ENCODE peak calls at places on chromosomes 1 and 21, in five cellular contexts. A is SK-N-SH, U is K562, R is GM12878, Y is HCT116. Q is an unnamed sample.
A peak's percentile ranks its signal among the peaks of the same experiment; 100 is the strongest.

GRCh38 chr1:57319165-57319564 is 104.7 kb downstream of the DAB1 start:
- DNase-seq in A (no peak), U (no peak), R (no peak), Y (no peak), Q (no peak)

GRCh38 chr1:7613106-7613850 is 157.8 kb upstream of the VAMP3 start:
- DNase-seq in A (no peak), U (no peak), R (no peak), Y (no peak), Q (no peak)

GRCh38 chr1:46394108-46394871 is at the start of gene FAAH:
- DNase-seq in A (peak; percentile 92), U (no peak), R (no peak), Y (peak; percentile 48), Q (peak; percentile 58)

GRCh38 chr1:215566556-215567490 is at the start of gene KCTD3:
- DNase-seq in A (peak; percentile 87), U (peak; percentile 73), R (no peak), Y (no peak), Q (peak; percentile 64)

GRCh38 chr1:151059342-151060240 is at the start of gene CDC42SE1:
- DNase-seq in A (peak; percentile 93), U (peak; percentile 85), R (peak; percentile 55), Y (peak; percentile 51), Q (peak; percentile 67)

GRCh38 chr1:169692766-169693460 is 18.5 kb downstream of the SELL start:
- DNase-seq in A (no peak), U (no peak), R (peak; percentile 89), Y (no peak), Q (no peak)

GRCh38 chr1:12047120-12047876 is 15.8 kb upstream of the TNFRSF8 start:
- DNase-seq in A (no peak), U (no peak), R (peak; percentile 94), Y (no peak), Q (no peak)

GRCh38 chr1:159960721-159961381 is 6.8 kb upstream of the SLAMF9 start:
- DNase-seq in A (no peak), U (no peak), R (no peak), Y (no peak), Q (no peak)

GRCh38 chr1:156765664-156766063 is 1.7 kb upstream of the PRCC start:
- DNase-seq in A (no peak), U (no peak), R (no peak), Y (no peak), Q (no peak)

GRCh38 chr1:243561588-243562319 is 288.3 kb downstream of the AKT3 start:
- DNase-seq in A (no peak), U (no peak), R (no peak), Y (no peak), Q (no peak)

GRCh38 chr1:19405761-19406481 is 79.4 kb downstream of the CAPZB start:
- DNase-seq in A (peak; percentile 72), U (no peak), R (no peak), Y (no peak), Q (no peak)

DNA sequence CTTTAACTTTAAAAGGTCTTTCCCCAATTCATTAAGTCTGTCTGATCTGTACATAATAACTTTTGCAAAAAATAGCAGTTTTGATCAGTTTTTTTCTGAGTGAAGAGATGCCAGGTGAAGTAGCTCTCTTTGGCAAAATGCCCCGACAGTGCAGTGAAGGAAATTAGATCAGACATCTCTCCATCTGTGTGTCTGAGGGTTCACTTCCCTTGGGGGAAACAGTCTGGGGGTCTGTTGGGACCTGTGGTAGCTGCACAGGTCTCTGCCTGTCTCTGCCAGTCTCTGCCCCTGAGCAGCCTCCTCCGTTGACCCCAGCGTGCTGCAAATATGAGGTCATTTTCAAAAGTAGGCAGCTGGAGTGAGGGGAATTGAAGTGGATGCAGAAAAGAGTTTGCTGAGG is 54.5 kb downstream of the TBCE start:
- DNase-seq in A (peak; percentile 63), U (no peak), R (no peak), Y (no peak), Q (no peak)
- TF ChIP-seq ZBTB33 in A (no peak), U (no peak), R (no peak), Y (no peak), Q (no peak)

GRCh38 chr21:43829161-43829560 is 35.9 kb upstream of the AGPAT3 start:
- DNase-seq in A (peak; percentile 25), U (no peak), R (no peak), Y (no peak), Q (no peak)
- TF ChIP-seq ZBTB33 in A (no peak), U (no peak), R (no peak), Y (no peak), Q (no peak)

DNA sequence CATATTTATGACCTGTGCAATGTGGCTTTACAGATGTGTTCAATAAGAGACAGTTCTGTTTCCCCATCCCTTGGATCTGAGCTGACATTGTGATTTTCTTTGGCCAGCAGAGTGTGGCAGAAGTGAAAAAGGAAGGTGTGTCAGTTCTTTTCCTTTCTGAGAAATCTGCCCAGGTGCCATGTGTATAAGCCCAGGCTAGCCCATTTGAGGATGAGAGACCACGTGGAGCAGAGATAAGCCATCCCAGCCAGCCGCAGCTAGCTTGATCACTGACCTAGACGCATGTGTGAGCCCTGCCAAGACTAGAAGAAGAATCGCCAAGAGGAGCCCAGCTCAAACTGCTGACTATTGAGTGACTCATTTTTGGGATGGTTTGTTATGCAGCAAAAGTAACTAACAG is 127.8 kb downstream of the KCNJ6 start:
- DNase-seq in A (no peak), U (no peak), R (no peak), Y (no peak), Q (no peak)
- TF ChIP-seq ZBTB33 in A (no peak), U (no peak), R (no peak), Y (no peak), Q (no peak)

GRCh38 chr1:4600615-4601460 is 53.6 kb upstream of the AJAP1 start:
- DNase-seq in A (no peak), U (no peak), R (no peak), Y (no peak), Q (no peak)

GRCh38 chr1:4598561-4598960 is 55.8 kb upstream of the AJAP1 start:
- DNase-seq in A (no peak), U (no peak), R (no peak), Y (no peak), Q (no peak)

GRCh38 chr1:4601986-4602385 is 52.4 kb upstream of the AJAP1 start:
- DNase-seq in A (no peak), U (no peak), R (no peak), Y (no peak), Q (no peak)

GRCh38 chr1:4599951-4600481 is 54.4 kb upstream of the AJAP1 start:
- DNase-seq in A (no peak), U (no peak), R (no peak), Y (no peak), Q (no peak)

DNA sequence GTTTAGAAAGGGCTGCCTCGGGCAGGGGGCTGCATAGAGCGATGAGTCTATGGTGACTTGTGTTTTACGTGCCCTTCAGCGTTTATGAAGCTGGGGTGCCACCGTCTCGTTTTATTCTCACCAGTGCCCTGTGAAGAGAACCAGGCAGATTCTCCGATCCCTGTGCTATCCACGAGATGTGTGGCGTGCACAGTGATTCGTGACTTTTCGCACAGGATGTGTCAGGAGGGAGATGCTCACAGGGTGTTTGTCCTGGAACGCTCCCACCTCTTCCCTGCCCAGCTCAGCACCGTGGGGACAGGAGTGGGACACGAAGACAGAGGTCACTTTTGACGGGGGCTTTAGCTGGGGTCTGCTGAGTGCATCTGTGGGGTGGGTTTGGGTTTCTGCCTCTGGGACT is 54.9 kb upstream of the AJAP1 start:
- DNase-seq in A (no peak), U (no peak), R (no peak), Y (no peak), Q (no peak)
- TF ChIP-seq ZBTB33 in A (no peak), U (no peak), R (no peak), Y (no peak), Q (no peak)

GRCh38 chr1:60620107-60620506 is 462.3 kb upstream of the NFIA start:
- DNase-seq in A (no peak), U (no peak), R (no peak), Y (no peak), Q (no peak)

GRCh38 chr1:60615661-60616060 is 466.7 kb upstream of the NFIA start:
- DNase-seq in A (no peak), U (no peak), R (no peak), Y (no peak), Q (no peak)

GRCh38 chr1:60622486-60622885 is 459.9 kb upstream of the NFIA start:
- DNase-seq in A (no peak), U (no peak), R (no peak), Y (no peak), Q (no peak)

GRCh38 chr1:60621524-60621923 is 460.8 kb upstream of the NFIA start:
- DNase-seq in A (peak; percentile 11), U (no peak), R (no peak), Y (no peak), Q (no peak)
- TF ChIP-seq ZBTB33 in A (no peak), U (no peak), R (no peak), Y (no peak), Q (no peak)

GRCh38 chr1:36406440-36406839 is 8.7 kb upstream of the LSM10 start:
- DNase-seq in A (no peak), U (no peak), R (no peak), Y (no peak), Q (no peak)

GRCh38 chr1:36415661-36416346 is 18.1 kb upstream of the LSM10 start:
- DNase-seq in A (no peak), U (no peak), R (no peak), Y (no peak), Q (no peak)

GRCh38 chr1:36414384-36414783 is 16.7 kb upstream of the LSM10 start:
- DNase-seq in A (no peak), U (no peak), R (no peak), Y (no peak), Q (no peak)

GRCh38 chr1:36408479-36408878 is 10.8 kb upstream of the LSM10 start:
- DNase-seq in A (peak; percentile 67), U (no peak), R (no peak), Y (no peak), Q (no peak)

DNA sequence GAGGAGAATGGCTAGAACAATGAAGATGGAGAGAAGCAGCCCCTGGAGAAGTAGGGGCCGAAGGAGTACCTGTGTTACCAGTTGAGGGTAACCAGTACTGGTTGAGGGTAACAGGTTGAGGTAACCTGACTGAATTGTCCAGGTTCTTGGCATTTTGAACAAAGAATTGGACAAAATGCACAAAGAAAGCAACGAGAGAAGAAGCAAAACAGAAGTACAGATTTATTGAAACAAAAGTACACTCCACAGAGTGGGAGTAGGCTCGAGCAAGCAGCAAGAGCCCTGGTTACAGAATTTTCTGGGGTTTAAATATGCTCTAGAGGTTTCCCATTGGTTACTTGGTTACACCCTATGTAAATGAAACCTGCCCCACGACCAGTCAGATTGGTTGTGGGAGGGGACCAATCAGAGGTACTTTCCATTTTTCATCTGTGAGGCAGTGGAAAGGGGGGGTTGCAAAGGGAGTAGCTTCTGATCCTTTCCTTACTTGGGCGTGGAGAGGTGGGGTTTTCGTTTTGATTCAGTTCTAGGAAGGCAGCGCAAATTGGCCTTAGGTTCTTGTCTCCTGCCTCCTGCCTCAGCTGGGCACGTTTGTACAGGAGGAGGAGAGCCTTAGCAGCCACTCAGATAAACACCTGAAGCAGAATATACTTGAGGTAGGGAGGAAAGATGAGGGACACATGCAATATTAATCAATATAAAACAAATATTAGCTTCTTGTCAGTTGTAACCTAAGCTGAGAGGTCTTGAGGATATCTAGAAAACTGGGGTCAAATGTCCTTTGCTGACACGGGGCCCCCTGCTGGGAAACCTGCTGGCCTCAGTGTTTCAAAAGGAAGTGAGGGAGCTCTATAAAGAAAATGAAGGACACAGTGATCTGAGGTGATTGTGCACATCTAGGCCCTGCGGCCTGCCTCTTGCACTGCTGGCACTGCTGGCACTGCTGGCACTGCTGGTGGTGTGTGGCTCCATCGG is 14.3 kb upstream of the LSM10 start:
- DNase-seq in A (no peak), U (peak; percentile 60), R (no peak), Y (no peak), Q (peak; percentile 17)
- TF ChIP-seq ZBTB33 in A (no peak), U (no peak), R (no peak), Y (no peak), Q (no peak)

Q was measured in HepG2.